ENCODE peak calls at places on chromosomes 16 and 17, in six cellular contexts. One of them, this sample, is unnamed.

GRCh38 chr17:63178530-63178929 is 212.5 kb downstream of the TANC2 start:
- DNase-seq in cardiac muscle cell: no peak
- DNase-seq in NCI-H1436: no peak
- DNase-seq in naive thymus-derived CD8-positive, alpha-beta T cell: no peak
- DNase-seq in NAMALWA: no peak
- DNase-seq in AG04450: peak; percentile 33
- DNase-seq in this sample: no peak

GRCh38 chr17:36657390-36657762 is 56.0 kb downstream of the MRM1 start:
- DNase-seq in cardiac muscle cell: no peak
- DNase-seq in NAMALWA: no peak
- DNase-seq in NCI-H1436: no peak
- DNase-seq in AG04450: no peak
- DNase-seq in naive thymus-derived CD8-positive, alpha-beta T cell: no peak
- DNase-seq in this sample: no peak

GRCh38 chr17:2011421-2012371 is 13.4 kb downstream of the RTN4RL1 start:
- DNase-seq in NCI-H1436: no peak
- DNase-seq in cardiac muscle cell: no peak
- DNase-seq in naive thymus-derived CD8-positive, alpha-beta T cell: no peak
- DNase-seq in NAMALWA: no peak
- DNase-seq in AG04450: no peak
- DNase-seq in this sample: no peak

GRCh38 chr16:50303041-50303604 is 36.8 kb downstream of the ADCY7 start:
- DNase-seq in NCI-H1436: no peak
- DNase-seq in NAMALWA: no peak
- DNase-seq in cardiac muscle cell: no peak
- DNase-seq in AG04450: no peak
- DNase-seq in naive thymus-derived CD8-positive, alpha-beta T cell: no peak
- DNase-seq in this sample: no peak

GRCh38 chr17:511833-512251 is 159.2 kb upstream of the RPH3AL start:
- DNase-seq in AG04450: no peak
- DNase-seq in cardiac muscle cell: no peak
- DNase-seq in NAMALWA: no peak
- DNase-seq in naive thymus-derived CD8-positive, alpha-beta T cell: no peak
- DNase-seq in NCI-H1436: no peak
- DNase-seq in this sample: no peak

GRCh38 chr17:43453331-43453812 is 30.4 kb upstream of the DHX8 start:
- DNase-seq in AG04450: no peak
- DNase-seq in naive thymus-derived CD8-positive, alpha-beta T cell: no peak
- DNase-seq in NAMALWA: no peak
- DNase-seq in cardiac muscle cell: no peak
- DNase-seq in NCI-H1436: no peak
- DNase-seq in this sample: no peak

GRCh38 chr17:2749058-2749783 is at the start of gene CCDC92B:
- DNase-seq in NCI-H1436: peak; percentile 42
- DNase-seq in cardiac muscle cell: peak; percentile 9
- DNase-seq in naive thymus-derived CD8-positive, alpha-beta T cell: no peak
- DNase-seq in NAMALWA: no peak
- DNase-seq in AG04450: no peak
- DNase-seq in this sample: peak; percentile 21

GRCh38 chr17:76740329-76741118 is 2.6 kb downstream of the MFSD11 start:
- DNase-seq in NCI-H1436: peak; percentile 72
- DNase-seq in AG04450: no peak
- DNase-seq in naive thymus-derived CD8-positive, alpha-beta T cell: no peak
- DNase-seq in cardiac muscle cell: peak; percentile 39
- DNase-seq in NAMALWA: no peak
- DNase-seq in this sample: no peak

GRCh38 chr17:64160378-64160777 is 30.4 kb upstream of the ERN1 start:
- DNase-seq in cardiac muscle cell: no peak
- DNase-seq in NAMALWA: no peak
- DNase-seq in NCI-H1436: no peak
- DNase-seq in naive thymus-derived CD8-positive, alpha-beta T cell: no peak
- DNase-seq in AG04450: no peak
- DNase-seq in this sample: no peak

GRCh38 chr16:51129105-51129504 is 22.0 kb downstream of the SALL1 start:
- DNase-seq in cardiac muscle cell: peak; percentile 31
- DNase-seq in NAMALWA: no peak
- DNase-seq in NCI-H1436: no peak
- DNase-seq in naive thymus-derived CD8-positive, alpha-beta T cell: no peak
- DNase-seq in AG04450: no peak
- DNase-seq in this sample: no peak

This sample was measured in COR-L47.